ENCODE peak calls at places on chromosomes 13 and 19, in five cellular contexts. V is stimulated activated CD8-positive, alpha-beta memory T cell treated with anti-CD3 and anti-CD28 coated beads, Interleukin-4, amount 100 ng/mL, for 4 hours; R is endothelial cell of umbilical vein; B is fibroblast of the aortic adventitia; H is AG09319. X is an unnamed sample.
A peak's percentile ranks its signal among the peaks of the same experiment; 100 is the strongest.

GRCh38 chr13:28137556-28137955 is 789 bp upstream of the PAN3 start:
- DNase-seq in H (no peak), V (no peak), R (no peak), B (peak; percentile 25), X (peak; percentile 43)

GRCh38 chr13:73059460-73060250 is 850 bp downstream of the KLF5 start:
- DNase-seq in H (no peak), B (no peak), R (peak; percentile 16), V (no peak), X (peak; percentile 62)

GRCh38 chr13:65594255-65594654 is 1635.9 kb downstream of the PCDH9 start:
- DNase-seq in V (no peak), R (no peak), B (peak; percentile 89), H (no peak), X (peak; percentile 9)

GRCh38 chr13:52173373-52173772 is 14.0 kb upstream of the NEK3 start:
- DNase-seq in V (no peak), H (no peak), R (no peak), B (no peak), X (no peak)

GRCh38 chr13:106103779-106104178 is 431.7 kb downstream of the EFNB2 start:
- DNase-seq in B (no peak), V (no peak), R (no peak), H (no peak), X (peak; percentile 42)

GRCh38 chr19:5103061-5103701 is 134.3 kb downstream of the KDM4B start:
- DNase-seq in R (peak; percentile 46), V (no peak), B (peak; percentile 79), H (no peak), X (peak; percentile 11)

GRCh38 chr13:19154843-19155242 is 26.8 kb downstream of the TUBA3C start:
- DNase-seq in R (no peak), V (no peak), B (no peak), H (no peak), X (no peak)

GRCh38 chr13:28754698-28755545 is 36.2 kb upstream of the SLC46A3 start:
- DNase-seq in R (peak; percentile 59), H (no peak), B (peak; percentile 15), V (no peak), X (peak; percentile 26)

GRCh38 chr19:19179548-19180441 is 9.7 kb upstream of the MEF2B start:
- DNase-seq in H (no peak), R (no peak), V (no peak), B (no peak), X (no peak)

GRCh38 chr13:48078251-48078656 is 16.6 kb downstream of the MED4 start:
- DNase-seq in V (no peak), B (no peak), H (no peak), R (peak; percentile 17), X (peak; percentile 13)

GRCh38 chr19:31378404-31378803 is 29.2 kb upstream of the TSHZ3 start:
- DNase-seq in R (no peak), V (no peak), B (peak; percentile 98), H (peak; percentile 88), X (peak; percentile 90)

GRCh38 chr13:98794498-98794897 is 42.0 kb upstream of the SLC15A1 start:
- DNase-seq in H (no peak), V (no peak), B (no peak), R (no peak), X (no peak)

GRCh38 chr13:40388617-40389016 is 277.8 kb downstream of the FOXO1 start:
- DNase-seq in B (no peak), V (peak; percentile 57), R (no peak), H (no peak), X (no peak)

GRCh38 chr13:110138009-110138699 is 168.8 kb downstream of the COL4A1 start:
- DNase-seq in H (no peak), V (peak; percentile 30), B (peak; percentile 57), R (peak; percentile 74), X (peak; percentile 93)

GRCh38 chr13:70249332-70250064 is 141.2 kb upstream of the KLHL1 start:
- DNase-seq in H (no peak), R (peak; percentile 53), B (no peak), V (no peak), X (no peak)

GRCh38 chr13:93775507-93776108 is 549.0 kb downstream of the GPC6 start:
- DNase-seq in B (peak; percentile 76), V (no peak), R (no peak), H (peak; percentile 7), X (peak; percentile 76)

GRCh38 chr19:15913384-15913783 is 15.5 kb upstream of the CYP4F2 start:
- DNase-seq in V (no peak), R (no peak), H (no peak), B (no peak), X (no peak)

GRCh38 chr13:50228527-50228926 is 213.3 kb downstream of the KCNRG start:
- DNase-seq in H (no peak), V (no peak), R (no peak), B (no peak), X (no peak)

GRCh38 chr13:102286326-102286725 is 115.5 kb downstream of the FGF14 start:
- DNase-seq in R (no peak), B (peak; percentile 76), H (peak; percentile 8), V (no peak), X (peak; percentile 97)

GRCh38 chr19:4686700-4687099 is 16.6 kb upstream of the MYDGF start:
- DNase-seq in B (no peak), V (no peak), R (no peak), H (no peak), X (no peak)

GRCh38 chr13:74134777-74135305 is 637 bp upstream of the KLF12 start:
- DNase-seq in R (no peak), V (peak; percentile 40), H (no peak), B (no peak), X (peak; percentile 77)

GRCh38 chr19:45547965-45548609 is 36.5 kb downstream of the OPA3 start:
- DNase-seq in V (no peak), R (no peak), H (no peak), B (peak; percentile 60), X (peak; percentile 86)

GRCh38 chr13:60654405-60654804 is 257.4 kb downstream of the TDRD3 start:
- DNase-seq in H (no peak), V (no peak), R (peak; percentile 56), B (peak; percentile 45), X (peak; percentile 40)

GRCh38 chr19:3192684-3193083 is 7.0 kb downstream of the NCLN start:
- DNase-seq in V (no peak), H (no peak), R (no peak), B (no peak), X (no peak)

GRCh38 chr19:15551183-15552004 is 43.1 kb downstream of the CYP4F22 start:
- DNase-seq in V (peak; percentile 51), H (no peak), R (no peak), B (peak; percentile 6), X (peak; percentile 47)

GRCh38 chr19:19578241-19578640 is 40.2 kb downstream of the CILP2 start:
- DNase-seq in H (no peak), V (no peak), R (no peak), B (no peak), X (no peak)

GRCh38 chr13:79307433-79307861 is 98.6 kb downstream of the RBM26 start:
- DNase-seq in B (no peak), R (no peak), V (no peak), H (no peak), X (no peak)

GRCh38 chr13:52846567-52847321 is 1.7 kb downstream of the PCDH8 start:
- DNase-seq in V (no peak), H (no peak), R (peak; percentile 24), B (peak; percentile 1), X (peak; percentile 55)

X was measured in GM23248.